ENCODE peak calls at places on chromosomes 3 and 15, in eight cellular contexts. P, R, U, F, E, Q, N and I are unnamed samples.

GRCh38 chr3:106825962-106826605 is 551.2 kb upstream of the CCDC54 start:
- DNase-seq in E (peak), U (no peak), F (no peak), Q (no peak), N (no peak), P (no peak), R (peak), I (no peak)

GRCh38 chr3:158279584-158279983 is 169.7 kb downstream of the RSRC1 start:
- DNase-seq in E (no peak), Q (no peak), U (no peak), R (no peak), N (peak), P (no peak), F (no peak), I (no peak)

GRCh38 chr3:37862712-37863551 is 1.3 kb downstream of the CTDSPL start:
- DNase-seq in E (peak), N (no peak), R (peak), Q (no peak), P (no peak), U (no peak), F (no peak), I (peak)

GRCh38 chr3:126578702-126579101 is 20.0 kb upstream of the C3orf22 start:
- DNase-seq in Q (no peak), E (no peak), P (no peak), N (no peak), U (no peak), F (no peak), R (no peak), I (no peak)

GRCh38 chr3:64761729-64762432 is 74.1 kb upstream of the ADAMTS9 start:
- DNase-seq in N (no peak), E (no peak), Q (no peak), R (no peak), U (no peak), P (no peak), F (no peak), I (no peak)

GRCh38 chr15:100221461-100222348 is 120.1 kb downstream of the ADAMTS17 start:
- DNase-seq in U (no peak), R (no peak), F (no peak), P (no peak), Q (no peak), E (no peak), N (no peak), I (no peak)

GRCh38 chr15:90234519-90234988 is 545 bp downstream of the GDPGP1 start:
- DNase-seq in E (no peak), F (no peak), Q (no peak), N (no peak), P (peak), U (no peak), R (peak), I (no peak)

GRCh38 chr3:21059409-21059808 is 691.6 kb downstream of the ZNF385D start:
- DNase-seq in F (no peak), Q (no peak), P (no peak), U (no peak), R (no peak), E (no peak), N (no peak), I (no peak)

GRCh38 chr3:178465260-178466180 is 70.7 kb upstream of the KCNMB2 start:
- DNase-seq in P (no peak), U (no peak), E (no peak), F (peak), R (no peak), N (no peak), Q (no peak), I (no peak)

GRCh38 chr15:29322407-29322806 is 52.8 kb upstream of the NSMCE3 start:
- DNase-seq in Q (no peak), N (no peak), P (no peak), U (no peak), R (peak), E (no peak), F (no peak), I (no peak)

GRCh38 chr3:88963003-88963402 is 144.4 kb upstream of the EPHA3 start:
- DNase-seq in Q (no peak), P (no peak), U (no peak), E (no peak), N (no peak), F (no peak), R (no peak), I (no peak)

GRCh38 chr3:80227216-80227615 is 459.4 kb upstream of the ROBO1 start:
- DNase-seq in F (no peak), P (no peak), E (no peak), U (no peak), Q (no peak), N (no peak), R (no peak), I (no peak)

GRCh38 chr15:87712211-87712610 is 544.3 kb downstream of the NTRK3 start:
- DNase-seq in N (no peak), P (no peak), R (no peak), Q (no peak), E (no peak), F (no peak), U (no peak), I (no peak)

GRCh38 chr15:67000896-67001295 is 64.5 kb upstream of the SMAD3 start:
- DNase-seq in E (no peak), Q (no peak), F (no peak), U (no peak), P (no peak), R (no peak), N (no peak), I (no peak)

GRCh38 chr3:149621218-149622005 is 36.4 kb downstream of the WWTR1 start:
- DNase-seq in R (peak), N (peak), U (no peak), Q (no peak), F (no peak), E (peak), P (no peak), I (no peak)

GRCh38 chr3:83633758-83634157 is 1325.0 kb upstream of the CADM2 start:
- DNase-seq in N (no peak), R (no peak), F (no peak), P (no peak), U (no peak), E (no peak), Q (no peak), I (no peak)

GRCh38 chr15:75130597-75131268 is 70.9 kb upstream of the C15orf39 start:
- DNase-seq in P (no peak), R (no peak), N (no peak), E (no peak), U (no peak), F (peak), Q (no peak), I (no peak)

GRCh38 chr3:149480326-149481017 is 6.0 kb downstream of the TM4SF4 start:
- DNase-seq in P (peak), Q (peak), U (peak), E (peak), R (peak), N (peak), F (peak), I (peak)

GRCh38 chr15:70217246-70218160 is 119.8 kb upstream of the TLE3 start:
- DNase-seq in N (no peak), Q (no peak), R (no peak), E (no peak), F (no peak), P (no peak), U (no peak), I (no peak)

GRCh38 chr15:88454867-88455810 is 12.0 kb downstream of the MRPL46 start:
- DNase-seq in P (peak), E (peak), Q (peak), R (peak), N (peak), U (peak), F (peak), I (peak)

GRCh38 chr3:4038351-4038750 is 239.1 kb downstream of the LRRN1 start:
- DNase-seq in U (no peak), Q (no peak), E (no peak), F (no peak), P (no peak), N (no peak), R (no peak), I (no peak)

GRCh38 chr15:85771781-85772445 is 22.8 kb downstream of the KLHL25 start:
- DNase-seq in P (peak), Q (no peak), N (no peak), U (no peak), E (no peak), R (peak), F (no peak), I (no peak)

GRCh38 chr3:122085666-122086065 is 30.5 kb downstream of the CD86 start:
- DNase-seq in U (no peak), Q (no peak), N (peak), P (no peak), F (no peak), E (no peak), R (no peak), I (no peak)

GRCh38 chr15:71357357-71357756 is 242.1 kb downstream of the THSD4 start:
- DNase-seq in P (no peak), R (no peak), Q (no peak), N (no peak), E (no peak), F (no peak), U (no peak), I (no peak)

GRCh38 chr3:126512026-126512425 is 5.5 kb downstream of the UROC1 start:
- DNase-seq in P (no peak), E (no peak), Q (no peak), U (no peak), F (no peak), R (no peak), N (no peak), I (no peak)

DNA sequence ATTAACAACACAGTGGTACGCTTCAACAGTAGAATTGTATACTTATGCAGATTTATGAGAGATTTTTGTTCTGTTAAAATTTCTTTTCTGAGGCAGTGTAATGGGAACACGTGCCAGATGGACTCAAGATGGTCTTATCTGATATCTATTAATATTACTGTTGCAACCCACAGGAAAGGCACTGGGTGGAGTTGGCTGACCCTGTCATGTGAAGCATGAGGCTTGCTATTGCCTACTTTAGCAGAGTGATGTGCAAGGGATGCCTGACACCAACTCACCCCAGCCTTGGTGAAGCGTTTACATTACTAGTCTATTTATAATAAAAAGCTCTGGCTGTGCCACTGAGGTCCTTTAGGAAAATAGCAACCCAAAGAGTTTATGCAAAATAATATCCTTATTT is 19.7 kb upstream of the ARNT2 start:
- DNase-seq in U (no peak), P (no peak), E (no peak), F (no peak), R (peak), Q (no peak), N (no peak), I (no peak)
- TF ChIP-seq CTCF in U (no peak), P (no peak), E (no peak), F (no peak), R (no peak), Q (no peak), N (no peak), I (no peak)

GRCh38 chr15:27897481-27897880 is 201.6 kb downstream of the OCA2 start:
- DNase-seq in F (no peak), E (no peak), N (no peak), U (no peak), Q (no peak), R (no peak), P (no peak), I (no peak)
- TF ChIP-seq CTCF in F (no peak), E (peak), N (no peak), U (no peak), Q (no peak), R (no peak), P (no peak), I (peak)

DNA sequence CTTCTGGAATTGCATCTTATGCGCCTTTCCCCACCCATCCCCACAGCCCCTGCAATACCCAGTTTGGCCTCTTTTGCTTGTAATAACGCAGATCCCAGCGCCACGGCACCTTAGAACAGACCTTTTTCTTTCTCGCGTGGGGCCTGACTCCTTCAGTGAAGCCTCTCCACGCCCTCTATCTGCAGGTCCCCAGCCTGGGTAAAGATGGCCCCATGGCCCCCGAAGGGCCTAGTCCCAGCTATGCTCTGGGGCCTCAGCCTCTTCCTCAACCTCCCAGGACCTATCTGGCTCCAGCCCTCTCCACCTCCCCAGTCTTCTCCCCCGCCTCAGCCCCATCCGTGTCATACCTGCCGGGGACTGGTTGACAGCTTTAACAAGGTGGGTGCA is 594 bp downstream of the CRELD1 start:
- DNase-seq in R (peak), F (no peak), P (peak), E (no peak), N (peak), Q (no peak), U (no peak), I (no peak)
- TF ChIP-seq CTCF in R (peak), F (peak), P (peak), E (peak), N (no peak), Q (peak), U (no peak), I (peak)

DNA sequence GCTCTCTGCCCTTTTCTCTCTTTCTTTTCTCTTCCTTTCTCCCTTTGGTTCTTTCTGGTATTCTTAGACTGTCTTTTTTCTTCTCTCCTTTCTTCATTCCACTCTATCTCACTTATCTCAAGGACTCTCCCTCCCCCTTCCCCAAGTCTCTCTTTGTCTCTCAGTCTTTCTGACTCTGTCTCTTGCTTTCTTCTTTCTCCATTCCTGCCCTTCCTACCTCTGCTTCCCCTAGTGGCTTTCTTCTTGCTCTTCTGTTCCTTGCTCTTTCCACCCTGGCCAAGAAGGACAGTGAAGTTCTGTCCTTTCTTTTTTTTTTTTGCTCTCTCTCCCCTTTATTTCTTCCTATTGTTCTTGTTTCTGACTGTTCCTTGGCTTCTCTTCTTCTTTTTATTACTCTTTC is 22.3 kb upstream of the RPL39L start:
- DNase-seq in E (no peak), P (no peak), Q (no peak), N (no peak), F (no peak), U (no peak), R (no peak), I (no peak)
- TF ChIP-seq CTCF in E (peak), P (no peak), Q (no peak), N (no peak), F (no peak), U (no peak), R (peak), I (peak)

DNA sequence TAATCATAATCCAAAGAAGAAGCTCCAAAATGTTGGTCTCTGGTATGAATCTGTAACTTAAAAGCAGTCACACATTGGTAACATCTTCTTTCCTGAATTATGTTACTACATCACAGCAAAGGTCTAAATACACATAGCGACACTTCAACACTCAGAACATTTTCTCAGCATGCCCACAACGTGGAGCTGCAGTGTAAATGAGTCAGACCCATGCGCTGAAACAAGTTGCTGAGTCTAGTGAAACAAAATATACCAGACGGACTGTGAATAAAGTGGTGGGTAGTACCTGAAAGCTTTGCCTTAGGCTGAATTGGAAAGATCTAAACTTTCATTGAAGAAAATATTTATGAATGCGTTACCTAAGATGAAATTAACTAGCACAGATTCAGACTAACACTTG is 33.2 kb upstream of the GOLGA8B start:
- DNase-seq in F (no peak), U (peak), E (peak), R (peak), Q (no peak), P (no peak), N (no peak), I (no peak)
- TF ChIP-seq CTCF in F (peak), U (peak), E (peak), R (peak), Q (peak), P (no peak), N (no peak), I (no peak)

GRCh38 chr3:113297281-113297680 is 85.9 kb downstream of the BOC start:
- DNase-seq in F (no peak), P (no peak), N (no peak), Q (no peak), E (no peak), R (no peak), U (no peak), I (no peak)
- TF ChIP-seq CTCF in F (no peak), P (no peak), N (no peak), Q (no peak), E (no peak), R (no peak), U (no peak), I (no peak)

DNA sequence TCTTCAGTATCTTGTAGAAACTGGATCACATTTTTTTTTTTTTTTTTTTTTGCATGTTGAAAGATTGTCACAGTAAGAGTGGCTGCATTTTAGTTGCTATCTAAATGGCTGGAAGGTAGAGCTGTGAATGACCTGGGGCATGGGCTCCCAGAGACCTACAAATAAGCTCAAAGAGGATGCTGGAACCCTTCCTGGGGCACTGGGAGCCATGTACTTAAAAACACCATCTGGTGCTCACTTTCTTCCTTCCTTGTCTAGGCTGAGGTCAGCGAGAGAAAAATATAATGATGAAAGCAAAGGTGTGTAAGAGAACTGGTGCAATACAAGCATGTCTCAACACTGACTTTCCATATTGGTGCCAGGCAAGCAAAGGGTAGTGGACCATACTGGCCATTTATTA is 323.9 kb downstream of the SV2B start:
- DNase-seq in F (no peak), N (peak), U (no peak), P (no peak), R (no peak), E (no peak), Q (no peak), I (no peak)
- TF ChIP-seq CTCF in F (no peak), N (no peak), U (no peak), P (no peak), R (no peak), E (no peak), Q (no peak), I (no peak)